ENCODE peak calls at places on chromosomes 1 and 21, in six cellular contexts. W is AG04449, N is progenitor cell of endocrine pancreas, D is fibroblast of mammary gland, U is tibial nerve, J is cardiac fibroblast. I is an unnamed sample.

GRCh38 chr1:26156285-26157038 is 2.4 kb upstream of the FAM110D start:
- DNase-seq in W (no peak), N (no peak), D (no peak), U (no peak), J (no peak), I (no peak)

GRCh38 chr1:116740726-116741125 is 13.5 kb upstream of the CD2 start:
- DNase-seq in W (no peak), N (no peak), D (no peak), U (no peak), J (no peak), I (no peak)

GRCh38 chr1:170805957-170806662 is 129.2 kb upstream of the MROH9 start:
- DNase-seq in W (no peak), N (no peak), D (no peak), U (no peak), J (no peak), I (no peak)

GRCh38 chr1:201597551-201598230 is 58.8 kb downstream of the NAV1 start:
- DNase-seq in W (no peak), N (no peak), D (no peak), U (no peak), J (no peak), I (no peak)

GRCh38 chr1:205811660-205812059 is 1.3 kb downstream of the SLC41A1 start:
- DNase-seq in W (no peak), N (no peak), D (no peak), U (no peak), J (no peak), I (no peak)

GRCh38 chr21:42395302-42395701 is 550 bp downstream of the TMPRSS3 start:
- DNase-seq in W (no peak), N (no peak), D (no peak), U (no peak), J (no peak), I (no peak)

GRCh38 chr1:93022580-93022979 is 56.5 kb upstream of the MTF2 start:
- DNase-seq in W (no peak), N (no peak), D (no peak), U (no peak), J (no peak), I (no peak)

GRCh38 chr1:114505148-114505561 is 5.8 kb downstream of the TRIM33 start:
- DNase-seq in W (no peak), N (no peak), D (no peak), U (no peak), J (no peak), I (no peak)

GRCh38 chr21:43758811-43759210 is 17.3 kb downstream of the CSTB start:
- DNase-seq in W (no peak), N (no peak), D (no peak), U (no peak), J (no peak), I (no peak)

GRCh38 chr1:40820251-40820797 is 36.7 kb downstream of the KCNQ4 start:
- DNase-seq in W (no peak), N (no peak), D (no peak), U (no peak), J (no peak), I (no peak)

GRCh38 chr1:152459596-152460528 is 45.8 kb upstream of the CRNN start:
- DNase-seq in W (no peak), N (no peak), D (peak; percentile 67), U (peak; percentile 47), J (peak; percentile 79), I (peak; percentile 64)

GRCh38 chr21:45528028-45528705 is 14.1 kb downstream of the SLC19A1 start:
- DNase-seq in W (no peak), N (no peak), D (no peak), U (no peak), J (no peak), I (no peak)

GRCh38 chr1:243447342-243447741 is 191.5 kb downstream of the SDCCAG8 start:
- DNase-seq in W (no peak), N (no peak), D (peak; percentile 77), U (no peak), J (peak; percentile 83), I (no peak)

GRCh38 chr1:66932291-66932690 is 7.5 kb downstream of the MIER1 start:
- DNase-seq in W (no peak), N (no peak), D (no peak), U (no peak), J (no peak), I (no peak)

GRCh38 chr1:41485605-41486004 is 1.1 kb upstream of the EDN2 start:
- DNase-seq in W (peak; percentile 44), N (no peak), D (peak; percentile 61), U (no peak), J (peak; percentile 54), I (no peak)

GRCh38 chr1:195439661-195440060 is 1168.6 kb downstream of the KCNT2 start:
- DNase-seq in W (no peak), N (no peak), D (no peak), U (no peak), J (no peak), I (no peak)

GRCh38 chr1:65001238-65001792 is 35.0 kb upstream of the JAK1 start:
- DNase-seq in W (no peak), N (no peak), D (peak; percentile 74), U (peak; percentile 43), J (peak; percentile 55), I (peak; percentile 65)

GRCh38 chr21:44934276-44934675 is 5.6 kb upstream of the SLX9 start:
- DNase-seq in W (no peak), N (no peak), D (no peak), U (no peak), J (no peak), I (no peak)

GRCh38 chr1:151085953-151086559 is 15.5 kb downstream of the GABPB2 start:
- DNase-seq in W (no peak), N (no peak), D (no peak), U (no peak), J (no peak), I (no peak)

GRCh38 chr1:212958175-212958574 is 7.8 kb downstream of the VASH2 start:
- DNase-seq in W (no peak), N (no peak), D (no peak), U (no peak), J (peak; percentile 65), I (no peak)

GRCh38 chr1:39632491-39633417 is 6.7 kb downstream of the HEYL start:
- DNase-seq in W (no peak), N (peak; percentile 45), D (peak; percentile 55), U (peak; percentile 56), J (peak; percentile 57), I (no peak)

DNA sequence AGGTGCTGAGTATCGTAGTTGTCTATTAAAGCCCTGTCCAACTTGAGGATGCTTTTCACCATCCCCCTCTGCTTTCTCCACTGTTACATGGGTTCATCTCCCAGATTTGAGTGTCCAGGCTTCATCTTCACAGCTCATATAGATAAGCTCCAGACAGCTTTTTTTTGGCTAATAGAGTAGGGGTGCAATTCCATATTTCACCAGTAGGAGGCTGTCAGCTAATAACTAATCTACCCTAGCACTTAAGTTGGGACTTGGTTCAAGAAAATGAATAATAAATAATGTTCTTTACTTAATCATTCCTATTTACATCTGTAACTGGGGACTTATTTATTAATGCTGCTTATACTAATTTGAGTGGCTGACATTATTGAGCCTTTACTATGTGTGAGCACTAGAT is 124.5 kb downstream of the IGSF21 start:
- DNase-seq in W (no peak), N (no peak), D (peak; percentile 1), U (no peak), J (peak; percentile 5), I (no peak)
- TF ChIP-seq CTCF in W (no peak), N (peak; percentile 37), D (peak; percentile 53), U (no peak), J (peak; percentile 42), I (no peak)

GRCh38 chr1:228238007-228238406 is 30.2 kb downstream of the OBSCN start:
- DNase-seq in W (no peak), N (no peak), D (no peak), U (no peak), J (no peak), I (no peak)
- TF ChIP-seq CTCF in W (no peak), N (no peak), D (no peak), U (no peak), J (no peak), I (no peak)

GRCh38 chr1:246506440-246506784 is 667 bp downstream of the SMYD3 start:
- DNase-seq in W (no peak), N (no peak), D (no peak), U (no peak), J (no peak), I (no peak)

GRCh38 chr1:246508897-246509688 is 2.0 kb upstream of the SMYD3 start:
- DNase-seq in W (no peak), N (no peak), D (no peak), U (no peak), J (no peak), I (no peak)

GRCh38 chr1:246503341-246503740 is 3.7 kb downstream of the SMYD3 start:
- DNase-seq in W (no peak), N (no peak), D (peak; percentile 18), U (no peak), J (peak; percentile 45), I (no peak)

GRCh38 chr1:246510147-246511030 is 3.3 kb upstream of the SMYD3 start:
- DNase-seq in W (no peak), N (no peak), D (no peak), U (no peak), J (no peak), I (no peak)

GRCh38 chr1:246506785-246507639 is at the start of gene SMYD3:
- DNase-seq in W (no peak), N (peak; percentile 76), D (peak; percentile 60), U (peak; percentile 21), J (peak; percentile 71), I (peak; percentile 67)
- TF ChIP-seq CTCF in W (peak; percentile 20), N (peak; percentile 20), D (no peak), U (peak; percentile 28), J (peak; percentile 21), I (no peak)

GRCh38 chr1:186987769-186988168 is 159.0 kb downstream of the PLA2G4A start:
- DNase-seq in W (no peak), N (no peak), D (no peak), U (no peak), J (no peak), I (no peak)
- TF ChIP-seq CTCF in W (no peak), N (peak; percentile 53), D (peak; percentile 33), U (no peak), J (peak; percentile 17), I (no peak)